ENCODE peak calls at places on chromosomes 6 and 20, in ten cellular contexts. Q, X, M, R, B, A, W, T, E and S are unnamed samples.

GRCh38 chr6:7246401-7247178 is 66.4 kb downstream of the SSR1 start:
- DNase-seq in Q (no peak), X (no peak), M (no peak), R (no peak), B (no peak), A (no peak), W (no peak), T (peak; percentile 81), E (no peak), S (no peak)

GRCh38 chr20:56828402-56828801 is 199.3 kb downstream of the TFAP2C start:
- DNase-seq in Q (no peak), X (no peak), M (no peak), R (no peak), B (no peak), A (no peak), W (no peak), T (no peak), E (no peak), S (no peak)

GRCh38 chr6:117264487-117265424 is 602 bp upstream of the VGLL2 start:
- DNase-seq in Q (no peak), X (no peak), M (no peak), R (no peak), B (no peak), A (no peak), W (no peak), T (peak; percentile 67), E (no peak), S (no peak)

GRCh38 chr6:157663261-157663660 is 159.8 kb upstream of the SNX9 start:
- DNase-seq in Q (no peak), X (no peak), M (no peak), R (no peak), B (no peak), A (no peak), W (no peak), T (no peak), E (no peak), S (no peak)

GRCh38 chr6:56541736-56542366 is 100.8 kb downstream of the DST start:
- DNase-seq in Q (no peak), X (peak; percentile 46), M (no peak), R (no peak), B (no peak), A (no peak), W (no peak), T (no peak), E (no peak), S (no peak)

GRCh38 chr6:111823831-111824607 is 49.2 kb downstream of the FYN start:
- DNase-seq in Q (no peak), X (no peak), M (no peak), R (no peak), B (peak; percentile 45), A (no peak), W (no peak), T (no peak), E (no peak), S (peak; percentile 61)

GRCh38 chr6:126444874-126445273 is 105.0 kb downstream of the CENPW start:
- DNase-seq in Q (no peak), X (no peak), M (no peak), R (no peak), B (no peak), A (no peak), W (no peak), T (no peak), E (no peak), S (no peak)

GRCh38 chr20:22058746-22059145 is 353.3 kb downstream of the PAX1 start:
- DNase-seq in Q (no peak), X (no peak), M (no peak), R (no peak), B (no peak), A (no peak), W (no peak), T (no peak), E (no peak), S (no peak)

GRCh38 chr6:10837009-10837691 is 1.2 kb downstream of the MAK start:
- DNase-seq in Q (peak; percentile 30), X (no peak), M (peak; percentile 1), R (no peak), B (peak; percentile 37), A (peak; percentile 31), W (no peak), T (peak; percentile 78), E (no peak), S (no peak)

GRCh38 chr6:138410972-138411667 is 7.1 kb downstream of the HEBP2 start:
- DNase-seq in Q (no peak), X (no peak), M (no peak), R (no peak), B (peak; percentile 67), A (no peak), W (no peak), T (no peak), E (no peak), S (peak; percentile 87)

GRCh38 chr6:80477591-80478370 is 371.3 kb downstream of the BCKDHB start:
- DNase-seq in Q (no peak), X (no peak), M (no peak), R (no peak), B (no peak), A (no peak), W (no peak), T (no peak), E (no peak), S (peak; percentile 24)

GRCh38 chr6:9745476-9745875 is 669.4 kb downstream of the TFAP2A start:
- DNase-seq in Q (no peak), X (no peak), M (no peak), R (no peak), B (no peak), A (no peak), W (no peak), T (no peak), E (no peak), S (no peak)

GRCh38 chr6:25302677-25303128 is 23.5 kb downstream of the CARMIL1 start:
- DNase-seq in Q (peak; percentile 14), X (peak; percentile 73), M (peak; percentile 62), R (no peak), B (peak; percentile 53), A (no peak), W (no peak), T (no peak), E (no peak), S (peak; percentile 91)

GRCh38 chr6:17932362-17932852 is 55.0 kb downstream of the KIF13A start:
- DNase-seq in Q (no peak), X (no peak), M (no peak), R (no peak), B (no peak), A (peak; percentile 47), W (no peak), T (no peak), E (peak; percentile 48), S (peak; percentile 96)

GRCh38 chr20:20938599-20938998 is 167.6 kb downstream of the LINC00237 start:
- DNase-seq in Q (no peak), X (no peak), M (no peak), R (no peak), B (no peak), A (no peak), W (no peak), T (no peak), E (no peak), S (no peak)

GRCh38 chr6:70103798-70104197 is 199.1 kb downstream of the COL9A1 start:
- DNase-seq in Q (no peak), X (no peak), M (no peak), R (no peak), B (no peak), A (no peak), W (no peak), T (no peak), E (no peak), S (no peak)

GRCh38 chr6:152583888-152584287 is 53.3 kb downstream of the SYNE1 start:
- DNase-seq in Q (no peak), X (no peak), M (no peak), R (no peak), B (no peak), A (no peak), W (no peak), T (no peak), E (no peak), S (no peak)

GRCh38 chr20:12827796-12828406 is 180.9 kb upstream of the SPTLC3 start:
- DNase-seq in Q (no peak), X (peak; percentile 12), M (no peak), R (no peak), B (no peak), A (no peak), W (no peak), T (peak; percentile 56), E (no peak), S (no peak)

GRCh38 chr20:63743210-63743970 is 3.8 kb downstream of the SLC2A4RG start:
- DNase-seq in Q (no peak), X (no peak), M (no peak), R (no peak), B (no peak), A (no peak), W (no peak), T (no peak), E (no peak), S (no peak)

GRCh38 chr6:125066964-125067363 is 86.6 kb upstream of the TPD52L1 start:
- DNase-seq in Q (no peak), X (no peak), M (no peak), R (no peak), B (no peak), A (no peak), W (no peak), T (no peak), E (no peak), S (no peak)

GRCh38 chr6:42937548-42938427 is 8.5 kb downstream of the CNPY3 start:
- DNase-seq in Q (no peak), X (no peak), M (no peak), R (no peak), B (no peak), A (no peak), W (no peak), T (no peak), E (no peak), S (no peak)

GRCh38 chr6:93222071-93222851 is 197.1 kb downstream of the EPHA7 start:
- DNase-seq in Q (no peak), X (no peak), M (no peak), R (no peak), B (no peak), A (no peak), W (no peak), T (peak; percentile 63), E (no peak), S (no peak)

GRCh38 chr20:64053841-64054661 is 4.6 kb upstream of the SOX18 start:
- DNase-seq in Q (no peak), X (no peak), M (no peak), R (no peak), B (no peak), A (no peak), W (no peak), T (peak; percentile 92), E (no peak), S (no peak)

GRCh38 chr20:10521068-10521834 is 86.1 kb downstream of the SLX4IP start:
- DNase-seq in Q (no peak), X (no peak), M (peak; percentile 80), R (no peak), B (peak; percentile 68), A (no peak), W (no peak), T (no peak), E (no peak), S (peak; percentile 78)

GRCh38 chr6:113668712-113669408 is 188.3 kb upstream of the MARCKS start:
- DNase-seq in Q (no peak), X (no peak), M (peak; percentile 57), R (no peak), B (no peak), A (no peak), W (no peak), T (no peak), E (no peak), S (no peak)